ENCODE peak calls at places on chromosomes 3 and 15, in ten cellular contexts. M, F, A, O, S, Q, N, R, X and C are unnamed samples.

GRCh38 chr3:138474163-138474562 is 39.7 kb downstream of the ESYT3 start:
- DNase-seq in M (no peak), F (no peak), A (no peak), O (no peak), S (no peak), Q (no peak), N (no peak), R (no peak), X (no peak), C (no peak)

GRCh38 chr15:30036304-30036703 is 46.5 kb upstream of the GOLGA8J start:
- DNase-seq in M (peak), F (no peak), A (no peak), O (no peak), S (no peak), Q (no peak), N (no peak), R (no peak), X (no peak), C (no peak)

GRCh38 chr15:95734422-95735316 is 595.8 kb upstream of the NR2F2 start:
- DNase-seq in M (peak), F (no peak), A (no peak), O (no peak), S (peak), Q (no peak), N (no peak), R (peak), X (no peak), C (no peak)

GRCh38 chr15:69074843-69075224 is 60.3 kb downstream of the NOX5 start:
- DNase-seq in M (peak), F (no peak), A (no peak), O (no peak), S (no peak), Q (no peak), N (no peak), R (no peak), X (no peak), C (no peak)

GRCh38 chr15:40792394-40792793 is 14.5 kb upstream of the ZFYVE19 start:
- DNase-seq in M (no peak), F (no peak), A (no peak), O (no peak), S (no peak), Q (no peak), N (no peak), R (no peak), X (no peak), C (no peak)

GRCh38 chr3:5568451-5568850 is 380.9 kb downstream of the EDEM1 start:
- DNase-seq in M (no peak), F (no peak), A (no peak), O (no peak), S (no peak), Q (no peak), N (no peak), R (peak), X (no peak), C (no peak)

GRCh38 chr15:34122771-34123183 is 20.9 kb downstream of the PGBD4 start:
- DNase-seq in M (peak), F (no peak), A (no peak), O (peak), S (peak), Q (no peak), N (peak), R (peak), X (no peak), C (no peak)

GRCh38 chr3:124059580-124059979 is 67.7 kb upstream of the ROPN1 start:
- DNase-seq in M (peak), F (no peak), A (no peak), O (no peak), S (peak), Q (no peak), N (peak), R (no peak), X (no peak), C (no peak)

GRCh38 chr15:85589873-85590272 is 204.9 kb downstream of the KLHL25 start:
- DNase-seq in M (no peak), F (no peak), A (no peak), O (peak), S (no peak), Q (no peak), N (peak), R (peak), X (no peak), C (no peak)

GRCh38 chr3:180117381-180118163 is 80.8 kb upstream of the PEX5L start:
- DNase-seq in M (no peak), F (no peak), A (no peak), O (no peak), S (no peak), Q (no peak), N (no peak), R (no peak), X (no peak), C (no peak)

GRCh38 chr3:131110087-131110486 is 83.4 kb downstream of the NEK11 start:
- DNase-seq in M (peak), F (no peak), A (no peak), O (peak), S (peak), Q (no peak), N (peak), R (peak), X (no peak), C (no peak)

GRCh38 chr15:25641762-25642161 is 202.9 kb upstream of the UBE3A start:
- DNase-seq in M (no peak), F (no peak), A (no peak), O (no peak), S (no peak), Q (no peak), N (no peak), R (no peak), X (no peak), C (no peak)

GRCh38 chr15:73988075-73988969 is 3.8 kb downstream of the STOML1 start:
- DNase-seq in M (peak), F (no peak), A (no peak), O (no peak), S (no peak), Q (no peak), N (no peak), R (peak), X (no peak), C (no peak)

GRCh38 chr15:31483924-31484368 is 157.3 kb downstream of the KLF13 start:
- DNase-seq in M (no peak), F (no peak), A (no peak), O (no peak), S (no peak), Q (peak), N (no peak), R (no peak), X (peak), C (no peak)

GRCh38 chr3:156803949-156804741 is 22.0 kb upstream of the LEKR1 start:
- DNase-seq in M (no peak), F (no peak), A (no peak), O (no peak), S (no peak), Q (no peak), N (no peak), R (no peak), X (no peak), C (no peak)

GRCh38 chr15:73240864-73241499 is 127.8 kb downstream of the HCN4 start:
- DNase-seq in M (peak), F (peak), A (peak), O (peak), S (peak), Q (peak), N (peak), R (peak), X (peak), C (peak)

GRCh38 chr15:74157868-74158827 is 15.4 kb upstream of the ISLR start:
- DNase-seq in M (no peak), F (no peak), A (no peak), O (no peak), S (no peak), Q (no peak), N (no peak), R (no peak), X (no peak), C (no peak)

GRCh38 chr3:141710888-141711616 is 27.0 kb upstream of the RNF7 start:
- DNase-seq in M (peak), F (no peak), A (no peak), O (peak), S (peak), Q (no peak), N (peak), R (peak), X (no peak), C (no peak)

GRCh38 chr3:82685761-82686160 is 924.3 kb upstream of the GBE1 start:
- DNase-seq in M (peak), F (no peak), A (no peak), O (no peak), S (no peak), Q (no peak), N (no peak), R (no peak), X (no peak), C (no peak)

GRCh38 chr3:133980035-133980434 is 49.7 kb downstream of the SLCO2A1 start:
- DNase-seq in M (no peak), F (no peak), A (no peak), O (no peak), S (no peak), Q (no peak), N (no peak), R (no peak), X (no peak), C (no peak)

GRCh38 chr3:100575704-100576103 is 33.7 kb upstream of the ADGRG7 start:
- DNase-seq in M (no peak), F (no peak), A (no peak), O (no peak), S (no peak), Q (no peak), N (no peak), R (no peak), X (no peak), C (no peak)

GRCh38 chr3:178989821-178990220 is 81.8 kb downstream of the ZMAT3 start:
- DNase-seq in M (no peak), F (no peak), A (no peak), O (no peak), S (no peak), Q (no peak), N (no peak), R (no peak), X (no peak), C (no peak)

GRCh38 chr3:154730221-154730620 is 300.2 kb upstream of the GPR149 start:
- DNase-seq in M (no peak), F (no peak), A (no peak), O (no peak), S (no peak), Q (no peak), N (peak), R (no peak), X (no peak), C (no peak)

GRCh38 chr3:117102441-117102840 is 392.9 kb downstream of the TUSC7 start:
- DNase-seq in M (no peak), F (no peak), A (no peak), O (no peak), S (no peak), Q (no peak), N (no peak), R (no peak), X (no peak), C (no peak)

GRCh38 chr3:45322616-45323015 is 65.8 kb upstream of the LARS2 start:
- DNase-seq in M (no peak), F (no peak), A (no peak), O (no peak), S (no peak), Q (no peak), N (no peak), R (no peak), X (no peak), C (no peak)